ENCODE peak calls at places on chromosomes 13 and 19, in four cellular contexts. U is cardiac fibroblast; W is stimulated activated CD4-positive, alpha-beta T cell treated with anti-CD3 and anti-CD28 coated beads, Interleukin-1b, Interleukin-23, amount 100 ng/mL, for 4 hours; L is uterus. T is an unnamed sample.

GRCh38 chr13:73076013-73076412 is 17.2 kb downstream of the KLF5 start:
- DNase-seq in U (no peak), W (no peak), L (no peak), T (no peak)

GRCh38 chr13:44576396-44577235 is 486 bp upstream of the TSC22D1 start:
- DNase-seq in U (no peak), W (peak), L (peak), T (no peak)

GRCh38 chr19:13629687-13630357 is 123.5 kb upstream of the CACNA1A start:
- DNase-seq in U (peak), W (no peak), L (no peak), T (no peak)

GRCh38 chr13:67416047-67416925 is 186.2 kb upstream of the PCDH9 start:
- DNase-seq in U (peak), W (no peak), L (no peak), T (peak)

GRCh38 chr19:4971424-4971793 is 2.5 kb downstream of the KDM4B start:
- DNase-seq in U (peak), W (peak), L (no peak), T (peak)

GRCh38 chr19:30648321-30648720 is 276.1 kb downstream of the ZNF536 start:
- DNase-seq in U (peak), W (no peak), L (no peak), T (no peak)

GRCh38 chr19:28615966-28616365 is 597.0 kb downstream of the UQCRFS1 start:
- DNase-seq in U (peak), W (no peak), L (no peak), T (no peak)

GRCh38 chr19:32933571-32933970 is 38.2 kb downstream of the CEP89 start:
- DNase-seq in U (no peak), W (no peak), L (no peak), T (no peak)

GRCh38 chr13:97411894-97412460 is 22.0 kb upstream of the RAP2A start:
- DNase-seq in U (no peak), W (no peak), L (no peak), T (no peak)

GRCh38 chr19:2289714-2290435 is 7.9 kb upstream of the PEAK3 start:
- DNase-seq in U (no peak), W (no peak), L (no peak), T (no peak)

GRCh38 chr19:39409207-39409885 is 2.7 kb downstream of the ZFP36 start:
- DNase-seq in U (peak), W (peak), L (peak), T (peak)

GRCh38 chr19:3343619-3344502 is 22.5 kb upstream of the NFIC start:
- DNase-seq in U (peak), W (peak), L (peak), T (peak)

GRCh38 chr19:55685776-55686175 is 10.8 kb downstream of the EPN1 start:
- DNase-seq in U (no peak), W (no peak), L (no peak), T (no peak)

GRCh38 chr13:102311901-102312300 is 89.9 kb downstream of the FGF14 start:
- DNase-seq in U (no peak), W (no peak), L (no peak), T (no peak)

GRCh38 chr19:51089786-51090185 is 7.1 kb upstream of the KLK14 start:
- DNase-seq in U (no peak), W (no peak), L (no peak), T (no peak)

GRCh38 chr19:12202250-12202649 is 39.4 kb downstream of the ZNF136 start:
- DNase-seq in U (peak), W (peak), L (no peak), T (no peak)

GRCh38 chr13:76004411-76004810 is 368.3 kb downstream of the LMO7 start:
- DNase-seq in U (peak), W (no peak), L (no peak), T (no peak)

GRCh38 chr13:109605846-109606245 is 180.5 kb downstream of the IRS2 start:
- DNase-seq in U (no peak), W (no peak), L (no peak), T (no peak)

GRCh38 chr19:8699908-8700307 is 1.3 kb upstream of the ACTL9 start:
- DNase-seq in U (no peak), W (no peak), L (no peak), T (no peak)

GRCh38 chr13:50200988-50201387 is 185.7 kb downstream of the KCNRG start:
- DNase-seq in U (peak), W (no peak), L (no peak), T (no peak)

GRCh38 chr13:21637296-21637695 is 33.3 kb upstream of the MICU2 start:
- DNase-seq in U (peak), W (peak), L (no peak), T (peak)

GRCh38 chr19:9850235-9850959 is 15.3 kb downstream of the PIN1 start:
- DNase-seq in U (no peak), W (no peak), L (no peak), T (no peak)

GRCh38 chr19:40089462-40089861 is 1.3 kb downstream of the ZNF780A start:
- DNase-seq in U (peak), W (no peak), L (no peak), T (no peak)

GRCh38 chr19:9309974-9310446 is 372 bp upstream of the ZNF699 start:
- DNase-seq in U (peak), W (no peak), L (peak), T (peak)

GRCh38 chr13:79405501-79405830 is 589 bp downstream of the RBM26 start:
- DNase-seq in U (peak), W (no peak), L (no peak), T (no peak)

GRCh38 chr13:83515267-83515666 is 367.0 kb downstream of the SLITRK1 start:
- DNase-seq in U (peak), W (no peak), L (no peak), T (no peak)

GRCh38 chr19:53808710-53809125 is 15.4 kb downstream of the NLRP12 start:
- DNase-seq in U (peak), W (no peak), L (no peak), T (no peak)

GRCh38 chr13:102317593-102317992 is 84.3 kb downstream of the FGF14 start:
- DNase-seq in U (peak), W (no peak), L (peak), T (peak)

GRCh38 chr19:38433268-38433733 is at the start of gene RYR1:
- DNase-seq in U (no peak), W (peak), L (no peak), T (peak)

GRCh38 chr13:85099245-85099644 is 700.0 kb downstream of the SLITRK6 start:
- DNase-seq in U (no peak), W (no peak), L (no peak), T (no peak)

GRCh38 chr13:61466280-61466679 is 50.6 kb upstream of the PCDH20 start:
- DNase-seq in U (no peak), W (no peak), L (no peak), T (no peak)

GRCh38 chr19:55387736-55388497 is 2.2 kb downstream of the RPL28 start:
- DNase-seq in U (no peak), W (no peak), L (no peak), T (no peak)

GRCh38 chr19:38360839-38361631 is 13.3 kb upstream of the PSMD8 start:
- DNase-seq in U (no peak), W (no peak), L (no peak), T (no peak)

T was measured in adrenal gland.